ENCODE peak calls at places on chromosomes 1 and 21, in six cellular contexts. One of them, this sample, is unnamed.

GRCh38 chr21:43306391-43306790 is 120.5 kb downstream of the SIK1 start:
- DNase-seq in ureter: no peak
- DNase-seq in adipocyte: no peak
- DNase-seq in AG04449: no peak
- DNase-seq in ELR: no peak
- DNase-seq in stimulated activated CD4-positive, alpha-beta T cell treated with anti-CD3 and anti-CD28 coated beads, Interleukin-4, amount 100 ng/mL, for 1 hour: no peak
- DNase-seq in this sample: no peak

GRCh38 chr1:174153085-174153824 is 6.1 kb upstream of the RABGAP1L start:
- DNase-seq in adipocyte: peak; percentile 35
- DNase-seq in stimulated activated CD4-positive, alpha-beta T cell treated with anti-CD3 and anti-CD28 coated beads, Interleukin-4, amount 100 ng/mL, for 1 hour: no peak
- DNase-seq in ureter: no peak
- DNase-seq in AG04449: no peak
- DNase-seq in ELR: peak; percentile 67
- DNase-seq in this sample: no peak

GRCh38 chr1:170044187-170044586 is 30.3 kb downstream of the KIFAP3 start:
- DNase-seq in ureter: no peak
- DNase-seq in adipocyte: no peak
- DNase-seq in ELR: no peak
- DNase-seq in stimulated activated CD4-positive, alpha-beta T cell treated with anti-CD3 and anti-CD28 coated beads, Interleukin-4, amount 100 ng/mL, for 1 hour: no peak
- DNase-seq in AG04449: no peak
- DNase-seq in this sample: no peak

GRCh38 chr21:46116189-46116845 is 18.4 kb downstream of the COL6A2 start:
- DNase-seq in ureter: peak; percentile 39
- DNase-seq in stimulated activated CD4-positive, alpha-beta T cell treated with anti-CD3 and anti-CD28 coated beads, Interleukin-4, amount 100 ng/mL, for 1 hour: no peak
- DNase-seq in ELR: no peak
- DNase-seq in AG04449: no peak
- DNase-seq in adipocyte: no peak
- DNase-seq in this sample: no peak

GRCh38 chr1:212782422-212783154 is 9.0 kb downstream of the NSL1 start:
- DNase-seq in ELR: peak; percentile 62
- DNase-seq in stimulated activated CD4-positive, alpha-beta T cell treated with anti-CD3 and anti-CD28 coated beads, Interleukin-4, amount 100 ng/mL, for 1 hour: no peak
- DNase-seq in ureter: no peak
- DNase-seq in AG04449: no peak
- DNase-seq in adipocyte: peak; percentile 73
- DNase-seq in this sample: no peak

GRCh38 chr1:35883681-35884155 is 709 bp downstream of the AGO1 start:
- DNase-seq in ureter: peak; percentile 49
- DNase-seq in stimulated activated CD4-positive, alpha-beta T cell treated with anti-CD3 and anti-CD28 coated beads, Interleukin-4, amount 100 ng/mL, for 1 hour: peak; percentile 57
- DNase-seq in AG04449: no peak
- DNase-seq in adipocyte: peak; percentile 49
- DNase-seq in ELR: peak; percentile 35
- DNase-seq in this sample: no peak

GRCh38 chr1:1540015-1540816 is at the start of gene TMEM240:
- DNase-seq in stimulated activated CD4-positive, alpha-beta T cell treated with anti-CD3 and anti-CD28 coated beads, Interleukin-4, amount 100 ng/mL, for 1 hour: peak; percentile 62
- DNase-seq in ureter: peak; percentile 74
- DNase-seq in ELR: peak; percentile 74
- DNase-seq in adipocyte: peak; percentile 94
- DNase-seq in AG04449: no peak
- DNase-seq in this sample: peak; percentile 32

GRCh38 chr21:41764558-41765392 is 2.1 kb downstream of the RIPK4 start:
- DNase-seq in adipocyte: no peak
- DNase-seq in stimulated activated CD4-positive, alpha-beta T cell treated with anti-CD3 and anti-CD28 coated beads, Interleukin-4, amount 100 ng/mL, for 1 hour: no peak
- DNase-seq in ELR: no peak
- DNase-seq in ureter: no peak
- DNase-seq in AG04449: no peak
- DNase-seq in this sample: no peak

GRCh38 chr1:203607169-203607873 is 19.3 kb upstream of the ATP2B4 start:
- DNase-seq in stimulated activated CD4-positive, alpha-beta T cell treated with anti-CD3 and anti-CD28 coated beads, Interleukin-4, amount 100 ng/mL, for 1 hour: peak; percentile 50
- DNase-seq in ELR: peak; percentile 95
- DNase-seq in AG04449: peak; percentile 75
- DNase-seq in ureter: no peak
- DNase-seq in adipocyte: peak; percentile 83
- DNase-seq in this sample: peak; percentile 80

GRCh38 chr21:38475519-38475918 is 22.8 kb downstream of the ERG start:
- DNase-seq in ELR: no peak
- DNase-seq in stimulated activated CD4-positive, alpha-beta T cell treated with anti-CD3 and anti-CD28 coated beads, Interleukin-4, amount 100 ng/mL, for 1 hour: no peak
- DNase-seq in ureter: no peak
- DNase-seq in adipocyte: no peak
- DNase-seq in AG04449: no peak
- DNase-seq in this sample: no peak

GRCh38 chr1:15760520-15761211 is 2.1 kb downstream of the FBLIM1 start:
- DNase-seq in adipocyte: peak; percentile 73
- DNase-seq in stimulated activated CD4-positive, alpha-beta T cell treated with anti-CD3 and anti-CD28 coated beads, Interleukin-4, amount 100 ng/mL, for 1 hour: no peak
- DNase-seq in ELR: peak; percentile 88
- DNase-seq in AG04449: no peak
- DNase-seq in ureter: no peak
- DNase-seq in this sample: peak; percentile 41

GRCh38 chr1:96080925-96081324 is 640.7 kb upstream of the PTBP2 start:
- DNase-seq in stimulated activated CD4-positive, alpha-beta T cell treated with anti-CD3 and anti-CD28 coated beads, Interleukin-4, amount 100 ng/mL, for 1 hour: no peak
- DNase-seq in adipocyte: no peak
- DNase-seq in ELR: peak; percentile 18
- DNase-seq in AG04449: no peak
- DNase-seq in ureter: no peak
- DNase-seq in this sample: no peak

GRCh38 chr1:100597069-100597741 is 59.3 kb downstream of the GPR88 start:
- DNase-seq in AG04449: peak; percentile 66
- DNase-seq in ELR: peak; percentile 96
- DNase-seq in ureter: no peak
- DNase-seq in adipocyte: peak; percentile 47
- DNase-seq in stimulated activated CD4-positive, alpha-beta T cell treated with anti-CD3 and anti-CD28 coated beads, Interleukin-4, amount 100 ng/mL, for 1 hour: no peak
- DNase-seq in this sample: peak; percentile 36

GRCh38 chr1:201718346-201719202 is 110.4 kb upstream of the IPO9 start:
- DNase-seq in ELR: no peak
- DNase-seq in ureter: no peak
- DNase-seq in adipocyte: no peak
- DNase-seq in AG04449: no peak
- DNase-seq in stimulated activated CD4-positive, alpha-beta T cell treated with anti-CD3 and anti-CD28 coated beads, Interleukin-4, amount 100 ng/mL, for 1 hour: no peak
- DNase-seq in this sample: no peak

This sample was measured in AG04450.